ENCODE peak calls at places on chromosomes 4 and X, in four cellular contexts. W is IMR-90, D is A549, M is GM12878. J is an unnamed sample.

GRCh38 chr4:4762909-4763814 is 96.3 kb upstream of the MSX1 start:
- DNase-seq in W (peak; percentile 59), D (peak; percentile 10), M (peak; percentile 86), J (no peak)

GRCh38 chr4:189117426-189117825 is 823.2 kb upstream of the FRG1 start:
- DNase-seq in W (peak; percentile 13), D (no peak), M (no peak), J (no peak)

GRCh38 chr4:114512595-114513295 is 85.9 kb upstream of the UGT8 start:
- DNase-seq in W (no peak), D (no peak), M (no peak), J (no peak)

GRCh38 chr4:39820186-39820585 is 122.2 kb downstream of the UBE2K start:
- DNase-seq in W (no peak), D (no peak), M (no peak), J (no peak)

GRCh38 chr4:168409089-168409801 is 71.0 kb downstream of the DDX60L start:
- DNase-seq in W (peak; percentile 49), D (peak; percentile 19), M (no peak), J (no peak)

GRCh38 chr4:148261861-148262260 is 180.4 kb downstream of the NR3C2 start:
- DNase-seq in W (peak; percentile 1), D (no peak), M (no peak), J (no peak)

GRCh38 chr4:61753739-61754138 is 553.6 kb downstream of the ADGRL3 start:
- DNase-seq in W (no peak), D (no peak), M (no peak), J (no peak)

GRCh38 chrX:68936608-68937007 is 107.8 kb downstream of the EFNB1 start:
- DNase-seq in W (peak; percentile 92), D (peak; percentile 10), M (no peak), J (no peak)

GRCh38 chr4:137572163-137572562 is 39.9 kb upstream of the PCDH18 start:
- DNase-seq in W (no peak), D (no peak), M (peak; percentile 5), J (no peak)

GRCh38 chr4:183602444-183603102 is 56.4 kb downstream of the RWDD4 start:
- DNase-seq in W (peak; percentile 33), D (peak; percentile 14), M (no peak), J (no peak)

GRCh38 chr4:13264126-13264525 is 220.0 kb downstream of the RAB28 start:
- DNase-seq in W (no peak), D (no peak), M (no peak), J (no peak)

GRCh38 chr4:128660361-128660964 is 149.0 kb upstream of the JADE1 start:
- DNase-seq in W (peak; percentile 74), D (no peak), M (no peak), J (no peak)

GRCh38 chr4:125849869-125850268 is 535.1 kb downstream of the FAT4 start:
- DNase-seq in W (peak; percentile 68), D (no peak), M (no peak), J (no peak)

GRCh38 chr4:54484361-54484760 is 173.4 kb upstream of the KIT start:
- DNase-seq in W (no peak), D (no peak), M (no peak), J (no peak)

GRCh38 chr4:100113732-100114131 is 76.5 kb downstream of the DDIT4L start:
- DNase-seq in W (no peak), D (no peak), M (no peak), J (no peak)

GRCh38 chrX:70426286-70427278 is 3.5 kb downstream of the GDPD2 start:
- DNase-seq in W (no peak), D (no peak), M (no peak), J (no peak)

GRCh38 chrX:51608766-51609165 is 9.9 kb downstream of the CENPVL3 start:
- DNase-seq in W (peak; percentile 2), D (no peak), M (no peak), J (no peak)

GRCh38 chr4:98151145-98151929 is 8.1 kb upstream of the STPG2 start:
- DNase-seq in W (no peak), D (peak; percentile 3), M (no peak), J (no peak)

GRCh38 chr4:72568959-72569718 is at the start of gene ADAMTS3:
- DNase-seq in W (peak; percentile 33), D (peak; percentile 2), M (no peak), J (peak; percentile 91)

GRCh38 chrX:50988649-50989048 is 78.1 kb downstream of the BMP15 start:
- DNase-seq in W (peak; percentile 33), D (peak; percentile 16), M (no peak), J (no peak)

GRCh38 chr4:80112236-80112635 is 39.2 kb upstream of the ANTXR2 start:
- DNase-seq in W (peak; percentile 18), D (no peak), M (no peak), J (no peak)

GRCh38 chr4:141768954-141769353 is 132.6 kb downstream of the IL15 start:
- DNase-seq in W (peak; percentile 86), D (peak; percentile 16), M (no peak), J (no peak)

GRCh38 chrX:2701600-2701999 is 10.5 kb downstream of the CD99 start:
- DNase-seq in W (no peak), D (no peak), M (peak; percentile 37), J (no peak)

GRCh38 chr4:2062808-2063524 is 3.8 kb downstream of the NAT8L start:
- DNase-seq in W (no peak), D (no peak), M (no peak), J (peak; percentile 34)

GRCh38 chrX:109472939-109473713 is 8.8 kb downstream of the GUCY2F start:
- DNase-seq in W (peak; percentile 31), D (peak; percentile 21), M (no peak), J (peak; percentile 18)

GRCh38 chr4:5033266-5033945 is 14.1 kb upstream of the CYTL1 start:
- DNase-seq in W (no peak), D (no peak), M (no peak), J (no peak)

GRCh38 chrX:136574548-136574947 is 42.5 kb downstream of the VGLL1 start:
- DNase-seq in W (no peak), D (no peak), M (no peak), J (no peak)

GRCh38 chrX:150324035-150324728 is 38.9 kb upstream of the MAMLD1 start:
- DNase-seq in W (peak; percentile 94), D (peak; percentile 44), M (no peak), J (no peak)

GRCh38 chr4:4269856-4270255 is 20.1 kb downstream of the LYAR start:
- DNase-seq in W (no peak), D (no peak), M (no peak), J (no peak)

GRCh38 chr4:8177544-8177943 is 18.9 kb upstream of the ABLIM2 start:
- DNase-seq in W (no peak), D (no peak), M (no peak), J (no peak)

GRCh38 chr4:151946718-151947117 is 185.9 kb upstream of the GATB start:
- DNase-seq in W (no peak), D (no peak), M (no peak), J (no peak)

GRCh38 chrX:10591363-10592036 is 28.9 kb downstream of the MID1 start:
- DNase-seq in W (no peak), D (no peak), M (no peak), J (no peak)

GRCh38 chrX:9765072-9765736 is 443 bp downstream of the GPR143 start:
- DNase-seq in W (no peak), D (no peak), M (no peak), J (no peak)

GRCh38 chrX:129741880-129742758 is 3.3 kb downstream of the XPNPEP2 start:
- DNase-seq in W (no peak), D (no peak), M (no peak), J (peak; percentile 70)
- TF ChIP-seq RCOR1 in W (no peak), D (no peak), M (no peak), J (no peak)

GRCh38 chr4:144674711-144675110 is 28.8 kb downstream of the HHIP start:
- DNase-seq in W (no peak), D (no peak), M (no peak), J (no peak)
- TF ChIP-seq POLR2A in W (no peak), D (no peak), M (no peak), J (no peak)

GRCh38 chr4:105346869-105347268 is 127.0 kb downstream of the PPA2 start:
- DNase-seq in W (no peak), D (no peak), M (no peak), J (no peak)

GRCh38 chr4:105350859-105351494 is 122.9 kb downstream of the PPA2 start:
- DNase-seq in W (peak; percentile 83), D (no peak), M (no peak), J (no peak)

GRCh38 chr4:105348719-105349118 is 125.1 kb downstream of the PPA2 start:
- DNase-seq in W (no peak), D (no peak), M (no peak), J (no peak)

GRCh38 chr4:105357258-105357657 is 116.6 kb downstream of the PPA2 start:
- DNase-seq in W (no peak), D (no peak), M (no peak), J (no peak)

GRCh38 chr4:105352826-105353225 is 121.0 kb downstream of the PPA2 start:
- DNase-seq in W (peak; percentile 56), D (no peak), M (peak; percentile 11), J (peak; percentile 14)
- TF ChIP-seq CEBPB in W (no peak), D (no peak), M (no peak), J (no peak)

GRCh38 chr4:176048631-176049030 is 17.0 kb upstream of the WDR17 start:
- DNase-seq in W (no peak), D (no peak), M (no peak), J (no peak)
- TF ChIP-seq RCOR1 in W (no peak), D (no peak), M (no peak), J (no peak)

GRCh38 chrX:139931646-139932076 is 1.2 kb downstream of the ATP11C start:
- DNase-seq in W (no peak), D (no peak), M (no peak), J (peak; percentile 14)

GRCh38 chrX:139930923-139931645 is 1.8 kb downstream of the ATP11C start:
- DNase-seq in W (no peak), D (peak; percentile 16), M (no peak), J (peak; percentile 15)

GRCh38 chrX:139933904-139934303 is 1.1 kb upstream of the ATP11C start:
- DNase-seq in W (no peak), D (peak; percentile 7), M (no peak), J (no peak)

GRCh38 chrX:139932077-139932900 is 564 bp downstream of the ATP11C start:
- DNase-seq in W (peak; percentile 26), D (peak; percentile 10), M (no peak), J (peak; percentile 85)

GRCh38 chrX:139932901-139933796 is at the start of gene ATP11C:
- DNase-seq in W (peak; percentile 83), D (peak; percentile 89), M (peak; percentile 46), J (peak; percentile 85)
- TF ChIP-seq POLR2A in W (no peak), D (peak; percentile 89), M (peak; percentile 88), J (peak; percentile 76)